ENCODE peak calls at places on chromosomes 2 and 18, in four cellular contexts. A, S, Y and Z are unnamed samples.

GRCh38 chr2:144583741-144584453 is 64.0 kb upstream of the ZEB2 start:
- DNase-seq in Y (no peak), A (no peak), S (no peak), Z (no peak)

GRCh38 chr2:146850746-146851145 is 994.1 kb upstream of the ACVR2A start:
- DNase-seq in Y (no peak), S (no peak), A (no peak), Z (no peak)

GRCh38 chr2:18311413-18311812 is 249.0 kb downstream of the RDH14 start:
- DNase-seq in S (peak; percentile 10), Y (no peak), A (no peak), Z (no peak)

GRCh38 chr2:13201924-13202323 is 485.2 kb downstream of the TRIB2 start:
- DNase-seq in Y (no peak), A (no peak), S (no peak), Z (no peak)

GRCh38 chr2:157751462-157752058 is 122.9 kb upstream of the ACVR1C start:
- DNase-seq in S (peak; percentile 22), Y (peak; percentile 38), A (peak; percentile 36), Z (peak; percentile 71)

GRCh38 chr2:222714361-222715256 is 43.2 kb downstream of the MOGAT1 start:
- DNase-seq in Y (no peak), S (peak; percentile 50), A (no peak), Z (no peak)

GRCh38 chr2:150144546-150145305 is 342.7 kb downstream of the RND3 start:
- DNase-seq in A (no peak), Y (no peak), S (no peak), Z (no peak)

GRCh38 chr18:34222396-34223163 is 2.1 kb downstream of the NOL4 start:
- DNase-seq in Y (no peak), A (no peak), S (no peak), Z (peak; percentile 63)

GRCh38 chr2:193517615-193518014 is 1322.9 kb upstream of the TMEFF2 start:
- DNase-seq in Y (peak; percentile 6), S (no peak), A (no peak), Z (no peak)

GRCh38 chr2:155583674-155584195 is 748.8 kb downstream of the NR4A2 start:
- DNase-seq in Y (no peak), S (no peak), A (no peak), Z (no peak)

GRCh38 chr18:9066358-9066757 is 36.1 kb upstream of the NDUFV2 start:
- DNase-seq in S (no peak), Y (no peak), A (no peak), Z (no peak)

GRCh38 chr2:201195329-201195728 is 12.4 kb downstream of the CASP10 start:
- DNase-seq in A (no peak), Y (no peak), S (no peak), Z (no peak)

GRCh38 chr2:136143603-136144451 is 25.9 kb upstream of the CXCR4 start:
- DNase-seq in Y (no peak), A (no peak), S (no peak), Z (no peak)

GRCh38 chr2:161104054-161104553 is 56.1 kb upstream of the TANK start:
- DNase-seq in S (no peak), Y (no peak), A (peak; percentile 72), Z (no peak)

GRCh38 chr2:18719978-18720775 is 130.8 kb upstream of the NT5C1B start:
- DNase-seq in S (no peak), Y (no peak), A (no peak), Z (no peak)

GRCh38 chr2:100730290-100730868 is 89.6 kb upstream of the NPAS2 start:
- DNase-seq in Y (peak; percentile 13), S (peak; percentile 82), A (no peak), Z (peak; percentile 72)

GRCh38 chr2:126707941-126708340 is 52.0 kb downstream of the GYPC start:
- DNase-seq in Y (no peak), A (no peak), S (no peak), Z (no peak)

GRCh38 chr2:55421326-55421725 is 1.7 kb upstream of the CCDC88A start:
- DNase-seq in S (no peak), Y (no peak), A (no peak), Z (no peak)

GRCh38 chr2:227388537-227389011 is 825 bp upstream of the SCYGR1 start:
- DNase-seq in A (no peak), Y (no peak), S (no peak), Z (no peak)

GRCh38 chr18:54720590-54720989 is 107.7 kb upstream of the RAB27B start:
- DNase-seq in A (no peak), Y (no peak), S (no peak), Z (no peak)

DNA sequence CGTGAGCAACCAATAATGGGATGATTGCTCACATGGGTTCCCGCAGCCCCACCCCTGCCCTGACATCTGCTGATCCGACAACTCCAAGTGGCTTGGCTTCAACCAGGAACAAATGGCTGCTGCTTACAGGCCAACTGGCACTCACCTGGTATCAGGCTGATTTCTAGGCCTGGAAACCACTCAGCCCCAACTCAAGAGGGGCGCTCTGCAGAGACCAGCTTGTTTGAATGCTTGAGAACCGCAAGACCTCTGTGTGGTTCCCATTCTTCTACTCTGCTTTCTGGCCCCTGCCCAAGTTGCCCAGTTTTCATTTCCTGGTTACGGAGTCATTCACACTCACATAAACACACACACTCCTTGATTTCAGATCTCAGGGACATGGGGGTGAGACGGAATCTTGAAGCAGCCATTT is 52.0 kb downstream of the TNP1 start:
- DNase-seq in A (no peak), Y (no peak), S (no peak), Z (no peak)
- TF ChIP-seq NR2C2 in A (no peak), Y (no peak), S (no peak), Z (no peak)

GRCh38 chr2:109238580-109238979 is 109.6 kb downstream of the SH3RF3 start:
- DNase-seq in Y (no peak), S (no peak), A (peak; percentile 59), Z (no peak)
- TF ChIP-seq NR2C2 in Y (no peak), S (no peak), A (no peak), Z (no peak)

GRCh38 chr2:7325186-7325585 is 408.0 kb downstream of the RNF144A start:
- DNase-seq in A (no peak), Y (no peak), S (no peak), Z (no peak)

GRCh38 chr2:7324706-7325105 is 407.5 kb downstream of the RNF144A start:
- DNase-seq in Y (no peak), S (no peak), A (no peak), Z (peak; percentile 15)
- TF ChIP-seq NR2C2 in Y (no peak), S (no peak), A (no peak), Z (no peak)

GRCh38 chr2:47195149-47195548 is 40.0 kb upstream of the STPG4 start:
- DNase-seq in S (no peak), Y (no peak), A (no peak), Z (no peak)

GRCh38 chr2:47194410-47194809 is 39.3 kb upstream of the STPG4 start:
- DNase-seq in Y (no peak), A (no peak), S (no peak), Z (no peak)

GRCh38 chr2:47196499-47196898 is 41.4 kb upstream of the STPG4 start:
- DNase-seq in S (no peak), A (no peak), Y (no peak), Z (no peak)

GRCh38 chr2:47190188-47190818 is 35.2 kb upstream of the STPG4 start:
- DNase-seq in Y (no peak), S (no peak), A (no peak), Z (no peak)

GRCh38 chr2:47193607-47194006 is 38.5 kb upstream of the STPG4 start:
- DNase-seq in S (no peak), Y (no peak), A (no peak), Z (no peak)
- TF ChIP-seq NR2C2 in S (no peak), Y (no peak), A (no peak), Z (no peak)

GRCh38 chr18:45085916-45086624 is 405.4 kb downstream of the SETBP1 start:
- DNase-seq in S (no peak), A (no peak), Y (no peak), Z (no peak)

GRCh38 chr18:45084207-45084606 is 403.5 kb downstream of the SETBP1 start:
- DNase-seq in Y (no peak), S (no peak), A (no peak), Z (no peak)

GRCh38 chr18:45086777-45087176 is 406.1 kb downstream of the SETBP1 start:
- DNase-seq in Y (no peak), S (no peak), A (no peak), Z (no peak)

GRCh38 chr18:45083456-45083855 is 402.8 kb downstream of the SETBP1 start:
- DNase-seq in S (no peak), A (no peak), Y (no peak), Z (no peak)

DNA sequence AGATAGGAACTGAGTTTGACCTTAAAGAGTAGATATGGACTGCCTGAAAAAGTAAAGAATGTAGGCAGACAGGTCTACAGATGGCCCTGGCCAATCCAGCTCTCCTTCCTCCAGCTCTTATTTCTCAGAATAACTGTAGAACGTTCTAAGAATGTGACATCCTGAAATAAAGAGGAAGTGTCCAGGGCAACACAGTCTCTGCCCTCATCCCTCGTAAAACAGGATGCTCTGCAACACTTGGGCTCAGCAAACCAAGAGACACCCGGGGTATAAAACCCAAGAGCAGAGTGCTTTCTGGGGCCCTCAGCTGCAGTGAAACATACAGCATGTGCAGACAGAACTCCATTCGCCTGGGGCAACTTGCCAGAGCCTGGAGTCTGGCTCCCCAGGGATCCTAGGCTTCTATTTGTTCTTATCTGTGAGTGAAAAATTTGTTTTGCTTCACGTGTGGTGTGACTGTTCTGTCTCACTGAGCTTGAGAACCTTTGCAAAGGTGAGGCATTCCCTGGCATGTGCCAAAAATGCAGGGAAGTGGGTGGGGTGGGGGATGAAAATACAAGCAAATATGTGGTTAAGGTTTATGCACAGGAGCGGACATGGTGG is 401.0 kb downstream of the SETBP1 start:
- DNase-seq in A (no peak), S (no peak), Y (no peak), Z (no peak)
- TF ChIP-seq NR2C2 in A (no peak), S (no peak), Y (no peak), Z (no peak)

GRCh38 chr2:97885841-97886240 is 109.9 kb downstream of the TMEM131 start:
- DNase-seq in S (no peak), Y (no peak), A (no peak), Z (no peak)
- TF ChIP-seq NR2C2 in S (no peak), Y (no peak), A (no peak), Z (no peak)